ENCODE peak calls at places on chromosomes 1 and 21, in ten cellular contexts. R is activated CD4-positive, alpha-beta T cell treated with anti-CD3 and anti-CD28 coated beads for 24 hours; T is ELR; M is amniotic stem cell; S is NAMALWA; Q is left lung; W is Right ventricle myocardium superior; V is WTC11; P is prostate gland; G is progenitor cell of endocrine pancreas. I is an unnamed sample.

GRCh38 chr1:7440154-7440553 is 330.9 kb upstream of the VAMP3 start:
- DNase-seq in R (no peak), T (no peak), M (no peak), S (no peak), Q (no peak), W (no peak), V (no peak), P (no peak), G (no peak), I (no peak)

GRCh38 chr1:195076682-195077081 is 1531.6 kb downstream of the KCNT2 start:
- DNase-seq in R (no peak), T (no peak), M (no peak), S (no peak), Q (no peak), W (no peak), V (no peak), P (no peak), G (no peak), I (no peak)

GRCh38 chr1:50929376-50929958 is 30.6 kb downstream of the FAF1 start:
- DNase-seq in R (no peak), T (peak), M (no peak), S (peak), Q (no peak), W (no peak), V (no peak), P (no peak), G (no peak), I (no peak)

GRCh38 chr1:8456306-8456912 is 138.5 kb downstream of the SLC45A1 start:
- DNase-seq in R (no peak), T (peak), M (peak), S (no peak), Q (no peak), W (no peak), V (no peak), P (no peak), G (no peak), I (no peak)

GRCh38 chr1:151428068-151428467 is 28.7 kb downstream of the PSMB4 start:
- DNase-seq in R (no peak), T (no peak), M (no peak), S (no peak), Q (no peak), W (no peak), V (no peak), P (no peak), G (no peak), I (no peak)

GRCh38 chr1:172638885-172639831 is 19.7 kb upstream of the FASLG start:
- DNase-seq in R (peak), T (peak), M (peak), S (no peak), Q (no peak), W (no peak), V (no peak), P (no peak), G (no peak), I (no peak)

GRCh38 chr1:179817789-179818188 is 59.8 kb downstream of the TOR1AIP2 start:
- DNase-seq in R (no peak), T (peak), M (no peak), S (no peak), Q (no peak), W (peak), V (no peak), P (no peak), G (no peak), I (no peak)

GRCh38 chr21:40563845-40564717 is 282.9 kb downstream of the DSCAM start:
- DNase-seq in R (no peak), T (no peak), M (no peak), S (no peak), Q (no peak), W (no peak), V (no peak), P (no peak), G (no peak), I (no peak)

GRCh38 chr21:37208056-37208705 is 59.0 kb downstream of the VPS26C start:
- DNase-seq in R (no peak), T (no peak), M (no peak), S (no peak), Q (peak), W (peak), V (no peak), P (peak), G (no peak), I (peak)

GRCh38 chr1:51525295-51525694 is 6.2 kb upstream of the EPS15 start:
- DNase-seq in R (no peak), T (no peak), M (no peak), S (no peak), Q (no peak), W (no peak), V (no peak), P (no peak), G (no peak), I (no peak)

GRCh38 chr1:93416183-93416582 is 31.7 kb upstream of the FNBP1L start:
- DNase-seq in R (no peak), T (no peak), M (no peak), S (peak), Q (no peak), W (no peak), V (no peak), P (no peak), G (no peak), I (no peak)

GRCh38 chr1:94560333-94560732 is 18.8 kb upstream of the F3 start:
- DNase-seq in R (no peak), T (peak), M (no peak), S (no peak), Q (no peak), W (no peak), V (no peak), P (no peak), G (no peak), I (no peak)

GRCh38 chr1:200130552-200130951 is 103.0 kb downstream of the NR5A2 start:
- DNase-seq in R (no peak), T (no peak), M (no peak), S (no peak), Q (no peak), W (no peak), V (no peak), P (no peak), G (no peak), I (no peak)

GRCh38 chr1:164561007-164561406 is 2.0 kb downstream of the PBX1 start:
- DNase-seq in R (no peak), T (peak), M (no peak), S (peak), Q (no peak), W (no peak), V (no peak), P (no peak), G (no peak), I (no peak)

GRCh38 chr1:93869653-93870052 is 9.4 kb downstream of the DNTTIP2 start:
- DNase-seq in R (no peak), T (no peak), M (no peak), S (no peak), Q (no peak), W (no peak), V (no peak), P (no peak), G (no peak), I (no peak)